ENCODE peak calls at places on chromosomes 1 and 21, in seven cellular contexts. E, N, W, F, T, J and X are unnamed samples. For H3K9me3 and H3K27me3, the result is how much of the 10 kb centered on the place peaks cover.

GRCh38 chr1:234531181-234532132 is 52.5 kb upstream of the TARBP1 start:
- DNase-seq in F (no peak), T (peak), W (peak), E (peak), N (no peak), J (no peak), X (peak)

GRCh38 chr1:18972531-18972930 is 16.1 kb upstream of the IFFO2 start:
- DNase-seq in F (no peak), N (no peak), T (no peak), W (peak), E (no peak), J (no peak), X (no peak)

GRCh38 chr1:52917591-52917990 is 3.9 kb downstream of the ECHDC2 start:
- DNase-seq in T (no peak), N (no peak), E (no peak), F (no peak), W (no peak), J (no peak), X (no peak)

GRCh38 chr1:6477039-6477820 is 11.3 kb upstream of the TNFRSF25 start:
- DNase-seq in T (no peak), J (no peak), W (no peak), F (peak), E (no peak), N (no peak), X (no peak)

GRCh38 chr21:34544032-34544496 is 32.1 kb upstream of the KCNE1 start:
- DNase-seq in W (no peak), T (peak), J (peak), F (peak), N (peak), E (peak), X (peak)

GRCh38 chr1:70043806-70044205 is 161.6 kb downstream of the LRRC40 start:
- DNase-seq in E (no peak), W (no peak), N (no peak), T (peak), F (no peak), J (no peak), X (peak)

GRCh38 chr1:7594002-7594713 is 176.9 kb upstream of the VAMP3 start:
- DNase-seq in T (no peak), J (no peak), W (no peak), F (no peak), N (no peak), E (no peak), X (no peak)

GRCh38 chr1:110746644-110747259 is 72.0 kb upstream of the KCNA3 start:
- DNase-seq in F (peak), E (peak), N (peak), W (no peak), J (no peak), T (peak), X (peak)

GRCh38 chr1:98086796-98087195 is 166.0 kb upstream of the DPYD start:
- DNase-seq in T (no peak), E (peak), F (no peak), W (no peak), N (no peak), J (no peak), X (no peak)

GRCh38 chr1:61318319-61319125 is 236.2 kb downstream of the NFIA start:
- DNase-seq in N (peak), T (no peak), F (no peak), E (no peak), J (no peak), W (no peak), X (peak)

GRCh38 chr21:41640756-41641509 is 125.9 kb downstream of the RIPK4 start:
- DNase-seq in W (peak), T (no peak), E (no peak), F (no peak), J (no peak), N (no peak), X (no peak)

GRCh38 chr1:26538480-26539412 is 9.2 kb downstream of the RPS6KA1 start:
- DNase-seq in N (peak), J (peak), W (no peak), F (peak), E (peak), T (peak), X (peak)

GRCh38 chr1:215377736-215378135 is 189.4 kb upstream of the KCTD3 start:
- DNase-seq in N (no peak), W (no peak), J (no peak), F (no peak), T (no peak), E (no peak), X (no peak)

GRCh38 chr1:21072721-21073120 is 104.0 kb downstream of the EIF4G3 start:
- DNase-seq in F (no peak), W (no peak), J (no peak), T (no peak), E (no peak), N (no peak), X (no peak)

GRCh38 chr1:17094664-17095063 is 24.6 kb downstream of the PADI2 start:
- DNase-seq in F (no peak), N (no peak), T (no peak), E (no peak), W (no peak), J (no peak), X (no peak)

GRCh38 chr1:175131100-175131499 is 61.5 kb downstream of the KIAA0040 start:
- DNase-seq in W (no peak), T (no peak), F (no peak), J (no peak), N (no peak), E (no peak), X (no peak)

GRCh38 chr1:226479432-226479831 is 69.1 kb upstream of the STUM start:
- DNase-seq in E (no peak), J (no peak), W (no peak), T (no peak), F (no peak), N (no peak), X (no peak)

GRCh38 chr1:117708323-117709288 is 102.8 kb downstream of the TENT5C start:
- DNase-seq in E (peak), N (no peak), W (no peak), J (no peak), F (no peak), T (no peak), X (no peak)

GRCh38 chr21:39052718-39053117 is 130.5 kb downstream of the PSMG1 start:
- DNase-seq in E (no peak), W (no peak), J (no peak), F (no peak), T (no peak), N (no peak), X (no peak)

GRCh38 chr1:73839922-73840321 is 358.1 kb downstream of the LRRIQ3 start:
- DNase-seq in T (no peak), J (peak), E (peak), W (no peak), N (peak), F (no peak), X (peak)

GRCh38 chr1:8456306-8456912 is 138.5 kb downstream of the SLC45A1 start:
- DNase-seq in N (no peak), T (no peak), J (no peak), W (no peak), E (no peak), F (no peak), X (no peak)

GRCh38 chr1:84505167-84506001 is 802 bp upstream of the SPATA1 start:
- DNase-seq in J (no peak), T (no peak), N (peak), E (peak), W (peak), F (no peak), X (no peak)

GRCh38 chr1:183622884-183623785 is 12.4 kb downstream of the ARPC5 start:
- DNase-seq in J (peak), E (peak), N (peak), W (no peak), T (peak), F (peak), X (peak)

GRCh38 chr1:240094043-240094722 is 2.5 kb downstream of the FMN2 start:
- DNase-seq in F (no peak), W (no peak), T (no peak), N (no peak), J (peak), E (no peak), X (no peak)

GRCh38 chr1:205748398-205749093 is 1.4 kb downstream of the NUCKS1 start:
- DNase-seq in J (no peak), W (no peak), E (peak), N (peak), F (no peak), T (peak), X (no peak)

GRCh38 chr1:178271471-178271870 is 177.6 kb downstream of the RASAL2 start:
- DNase-seq in N (no peak), T (no peak), E (no peak), F (no peak), J (no peak), W (no peak), X (no peak)

GRCh38 chr21:17786219-17787181 is 32.7 kb downstream of the C21orf91 start:
- DNase-seq in N (no peak), E (no peak), W (no peak), F (peak), J (no peak), T (no peak), X (no peak)

GRCh38 chr1:152626688-152627087 is 3.8 kb upstream of the LCE3A start:
- DNase-seq in N (no peak), J (no peak), E (no peak), T (no peak), F (no peak), W (no peak), X (no peak)

GRCh38 chr1:6392880-6393399 is 627 bp downstream of the ACOT7 start:
- DNase-seq in T (no peak), W (no peak), J (no peak), F (peak), E (peak), N (no peak), X (no peak)

GRCh38 chr1:94022471-94023189 is 98.3 kb downstream of the ABCA4 start:
- DNase-seq in W (no peak), E (no peak), J (no peak), F (no peak), N (no peak), T (peak), X (no peak)

GRCh38 chr1:17188217-17188616 is 16.7 kb upstream of the PADI1 start:
- DNase-seq in J (no peak), E (no peak), W (no peak), N (no peak), F (no peak), T (no peak), X (no peak)

GRCh38 chr1:8174807-8175206 is 143.1 kb upstream of the SLC45A1 start:
- DNase-seq in F (peak), W (no peak), T (no peak), N (no peak), J (no peak), E (no peak), X (peak)

GRCh38 chr1:157585984-157586383 is 11.9 kb downstream of the FCRL4 start:
- DNase-seq in E (peak), F (no peak), T (no peak), J (no peak), W (no peak), N (peak), X (no peak)

GRCh38 chr1:40032240-40032891 is 8.2 kb upstream of the CAP1 start:
- DNase-seq in E (peak), N (peak), T (peak), W (no peak), J (peak), F (no peak), X (peak)

GRCh38 chr1:225230483-225230882 is 197.4 kb downstream of the LBR start:
- DNase-seq in F (no peak), W (no peak), N (no peak), E (no peak), J (no peak), T (no peak), X (no peak)

GRCh38 chr1:100622506-100622905 is 84.6 kb downstream of the GPR88 start:
- DNase-seq in J (no peak), E (peak), W (no peak), F (no peak), N (no peak), T (no peak), X (no peak)

GRCh38 chr1:178819123-178819522 is 51.8 kb downstream of the ANGPTL1 start:
- DNase-seq in W (no peak), T (no peak), E (peak), F (no peak), N (no peak), J (no peak), X (no peak)

GRCh38 chr1:76124196-76124595 is 49.6 kb downstream of the ST6GALNAC3 start:
- DNase-seq in E (no peak), T (no peak), N (no peak), F (no peak), W (no peak), J (no peak), X (peak)

GRCh38 chr1:145730900-145731299 is 11.6 kb downstream of the CD160 start:
- DNase-seq in E (no peak), T (no peak), F (no peak), J (no peak), N (no peak), W (no peak), X (no peak)
- TF ChIP-seq CTCF in E (no peak), T (peak), F (no peak), J (no peak), N (peak), W (no peak), X (no peak)

GRCh38 chr21:40472026-40472425 is 374.9 kb downstream of the DSCAM start:
- DNase-seq in W (no peak), F (no peak), T (no peak), J (no peak), N (no peak), E (no peak), X (no peak)

GRCh38 chr21:40465382-40465781 is 381.6 kb downstream of the DSCAM start:
- DNase-seq in J (no peak), N (no peak), T (no peak), F (no peak), E (no peak), W (no peak), X (no peak)

GRCh38 chr21:40466893-40467483 is 380.0 kb downstream of the DSCAM start:
- DNase-seq in W (no peak), E (peak), T (peak), F (no peak), N (peak), J (peak), X (no peak)

DNA sequence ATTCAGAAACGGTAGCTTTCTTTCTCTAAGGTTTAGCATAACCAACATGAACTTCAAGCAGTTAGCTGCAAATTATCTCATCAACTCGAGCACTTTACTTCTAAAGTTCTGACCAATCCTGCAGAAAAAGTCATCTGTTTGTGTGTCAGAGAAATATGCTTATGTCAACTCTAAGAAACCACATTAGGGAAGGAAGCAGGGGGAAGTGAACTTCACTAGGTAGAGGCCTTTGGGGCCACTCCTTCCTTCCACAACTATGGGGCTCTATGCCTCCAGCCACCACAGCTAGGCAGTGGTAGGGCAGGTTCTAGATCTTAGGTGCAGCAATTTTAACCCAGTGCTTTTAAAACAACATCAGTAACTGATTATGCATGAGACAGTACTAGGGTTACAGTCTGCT is 375.9 kb downstream of the DSCAM start:
- DNase-seq in E (no peak), W (no peak), N (peak), T (no peak), F (no peak), J (no peak), X (no peak)
- H3K9me3 ChIP-seq in E (under half), W (under half), N (under half), T (under half), F (under half), J (under half), X (under half)

GRCh38 chr1:230788561-230789275 is 41.5 kb downstream of the CAPN9 start:
- DNase-seq in E (no peak), J (no peak), F (no peak), T (no peak), N (no peak), W (no peak), X (no peak)

GRCh38 chr1:230784163-230784562 is 37.0 kb downstream of the CAPN9 start:
- DNase-seq in J (no peak), W (no peak), E (no peak), N (no peak), F (no peak), T (no peak), X (no peak)

GRCh38 chr1:230790026-230790425 is 42.8 kb downstream of the CAPN9 start:
- DNase-seq in N (no peak), W (no peak), F (no peak), T (no peak), E (no peak), J (no peak), X (no peak)

GRCh38 chr1:230785643-230786405 is 38.6 kb downstream of the CAPN9 start:
- DNase-seq in E (peak), T (no peak), N (no peak), J (no peak), F (no peak), W (no peak), X (no peak)

DNA sequence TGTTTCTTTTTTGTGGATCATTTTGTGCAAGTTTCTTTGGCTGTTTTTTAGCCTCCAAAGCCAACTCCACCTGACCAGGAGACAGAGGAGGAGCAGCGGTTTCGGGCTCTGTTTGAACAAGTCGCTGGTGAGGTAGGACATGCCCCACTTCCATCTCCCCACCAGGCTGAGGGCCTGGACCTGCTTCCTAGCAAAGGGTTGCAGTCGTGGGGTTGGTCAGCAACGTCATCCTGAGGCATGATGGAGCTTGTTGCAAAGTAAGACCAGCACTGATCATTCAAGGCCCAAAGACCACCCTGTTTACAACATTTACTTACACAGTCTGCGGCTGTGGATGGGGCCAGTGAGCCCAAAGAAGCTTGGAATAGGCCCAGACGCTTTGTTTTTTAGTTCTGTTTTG is 40.3 kb downstream of the CAPN9 start:
- DNase-seq in W (no peak), J (no peak), F (no peak), T (no peak), E (no peak), N (no peak), X (no peak)
- H3K27me3 ChIP-seq in W (under half), J (under half), F (under half), T (under half), E (under half), N (under half), X (under half)

GRCh38 chr1:154539486-154540483 is 18.7 kb downstream of the UBE2Q1 start:
- DNase-seq in J (no peak), E (no peak), W (no peak), N (no peak), T (no peak), F (no peak), X (no peak)
- TF ChIP-seq CTCF in J (no peak), E (no peak), W (no peak), N (no peak), T (no peak), F (no peak), X (no peak)

GRCh38 chr1:5385400-5385799 is 606.8 kb downstream of the NPHP4 start:
- DNase-seq in N (no peak), J (no peak), W (no peak), E (no peak), T (no peak), F (no peak), X (no peak)
- H3K9me3 ChIP-seq in N (under half), J (under half), W (under half), E (under half), T (under half), F (under half), X (under half)

GRCh38 chr1:108049083-108049819 is 84.3 kb upstream of the VAV3 start:
- DNase-seq in T (peak), F (peak), N (no peak), J (peak), E (peak), W (peak), X (peak)
- H3K27me3 ChIP-seq in T (under half), F (under half), N (under half), J (under half), E (under half), W (under half), X (under half)

GRCh38 chr1:202155478-202156021 is 4.9 kb downstream of the PTPN7 start:
- DNase-seq in J (peak), W (no peak), N (no peak), E (no peak), F (peak), T (no peak), X (peak)

GRCh38 chr1:202154148-202154765 is 6.1 kb downstream of the PTPN7 start:
- DNase-seq in T (no peak), E (no peak), N (no peak), W (no peak), J (peak), F (no peak), X (no peak)

GRCh38 chr1:202153284-202153683 is 7.1 kb downstream of the PTPN7 start:
- DNase-seq in W (no peak), E (no peak), N (no peak), T (no peak), J (peak), F (no peak), X (no peak)

GRCh38 chr1:202156590-202156989 is 3.8 kb downstream of the PTPN7 start:
- DNase-seq in T (no peak), N (no peak), F (no peak), W (no peak), J (peak), E (no peak), X (no peak)

GRCh38 chr1:202154766-202155477 is 5.5 kb downstream of the PTPN7 start:
- DNase-seq in E (peak), T (no peak), W (no peak), N (peak), F (peak), J (peak), X (peak)
- TF ChIP-seq CTCF in E (peak), T (no peak), W (no peak), N (peak), F (peak), J (peak), X (peak)

DNA sequence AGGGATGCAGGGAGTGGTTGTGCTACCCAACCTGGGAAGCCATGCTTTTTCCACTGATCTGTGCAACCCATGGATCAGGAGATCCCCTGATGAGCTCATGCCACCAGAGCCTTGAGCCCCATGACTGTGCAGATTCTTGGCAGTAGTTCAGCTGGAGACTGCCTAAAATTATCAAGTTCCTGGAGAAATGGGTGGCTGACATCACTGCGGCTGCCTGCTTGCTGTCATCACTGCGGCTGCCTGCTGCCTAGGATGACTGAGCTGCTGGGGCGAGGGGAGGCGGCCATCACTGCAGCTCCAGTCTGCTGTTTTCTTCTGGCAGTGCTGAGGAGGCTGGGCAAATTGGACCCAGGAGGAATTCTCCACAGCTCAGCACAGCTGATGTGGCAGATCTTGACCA is 159.2 kb downstream of the AGBL4 start:
- DNase-seq in T (no peak), W (no peak), F (no peak), J (no peak), N (no peak), E (no peak), X (no peak)
- H3K9me3 ChIP-seq in T (under half), W (under half), F (under half), J (under half), N (under half), E (under half), X (under half)

GRCh38 chr1:3375256-3375655 is 79.2 kb upstream of the ARHGEF16 start:
- DNase-seq in F (no peak), E (no peak), N (no peak), W (no peak), J (no peak), T (no peak), X (no peak)

GRCh38 chr1:3372317-3372716 is 82.1 kb upstream of the ARHGEF16 start:
- DNase-seq in N (no peak), E (no peak), W (no peak), T (no peak), F (no peak), J (no peak), X (no peak)

GRCh38 chr1:3370856-3371703 is 83.4 kb upstream of the ARHGEF16 start:
- DNase-seq in E (no peak), F (no peak), W (no peak), J (no peak), T (no peak), N (no peak), X (no peak)

GRCh38 chr1:3373700-3374405 is 80.6 kb upstream of the ARHGEF16 start:
- DNase-seq in E (no peak), J (no peak), W (peak), N (no peak), T (no peak), F (no peak), X (no peak)

GRCh38 chr1:3373175-3373574 is 81.3 kb upstream of the ARHGEF16 start:
- DNase-seq in N (no peak), J (no peak), T (no peak), E (no peak), W (no peak), F (no peak), X (no peak)
- H3K27me3 ChIP-seq in N (half or more), J (under half), T (under half), E (under half), W (under half), F (under half), X (under half)

GRCh38 chr1:63777286-63777685 is 3.5 kb downstream of the ROR1 start:
- DNase-seq in F (no peak), J (no peak), N (no peak), E (no peak), W (no peak), T (no peak), X (no peak)
- TF ChIP-seq CTCF in F (no peak), J (peak), N (no peak), E (no peak), W (no peak), T (no peak), X (no peak)